ENCODE peak calls at places on chromosomes 1 and 21, in seven cellular contexts. M is GM06990; Y is activated naive CD4-positive, alpha-beta T cell; J is naive thymus-derived CD4-positive, alpha-beta T cell; A is neural crest cell; O is kidney tubule cell; G is left colon. V is an unnamed sample.

GRCh38 chr1:3230553-3230952 is 161.6 kb downstream of the PRDM16 start:
- DNase-seq in G (no peak), Y (no peak), M (no peak), J (no peak), A (no peak), O (no peak), V (no peak)

GRCh38 chr1:70874826-70875225 is 172.8 kb downstream of the PTGER3 start:
- DNase-seq in G (no peak), Y (no peak), O (no peak), M (no peak), A (no peak), J (no peak), V (peak)

GRCh38 chr1:197683895-197684553 is 91.3 kb downstream of the DENND1B start:
- DNase-seq in Y (no peak), G (no peak), M (no peak), J (no peak), A (no peak), O (peak), V (peak)

GRCh38 chr21:32155226-32155625 is 123.6 kb downstream of the MIS18A start:
- DNase-seq in M (no peak), O (no peak), Y (no peak), G (no peak), J (no peak), A (no peak), V (no peak)

GRCh38 chr21:36504067-36505058 is 24.4 kb upstream of the CLDN14 start:
- DNase-seq in M (no peak), G (no peak), A (peak), Y (no peak), O (peak), J (peak), V (peak)

GRCh38 chr1:90204780-90205179 is 209.9 kb downstream of the ZNF326 start:
- DNase-seq in A (no peak), G (no peak), M (no peak), O (no peak), J (no peak), Y (no peak), V (no peak)

GRCh38 chr1:167819849-167820683 is 93.9 kb downstream of the ADCY10 start:
- DNase-seq in M (peak), O (peak), A (peak), J (no peak), G (peak), Y (no peak), V (peak)

GRCh38 chr1:93518516-93518915 is 70.6 kb downstream of the FNBP1L start:
- DNase-seq in M (no peak), J (no peak), G (no peak), Y (no peak), O (no peak), A (no peak), V (no peak)

GRCh38 chr1:39632491-39633417 is 6.7 kb downstream of the HEYL start:
- DNase-seq in M (no peak), J (no peak), O (no peak), A (peak), Y (no peak), G (no peak), V (peak)

GRCh38 chr1:164602480-164603093 is 43.6 kb downstream of the PBX1 start:
- DNase-seq in M (no peak), G (peak), O (peak), Y (no peak), J (no peak), A (no peak), V (peak)

GRCh38 chr1:66396212-66396890 is 137.6 kb upstream of the SGIP1 start:
- DNase-seq in J (no peak), Y (no peak), M (peak), G (no peak), O (peak), A (no peak), V (no peak)

GRCh38 chr21:42568834-42569731 is 55.4 kb downstream of the SLC37A1 start:
- DNase-seq in J (no peak), G (peak), Y (no peak), M (no peak), A (no peak), O (no peak), V (no peak)

GRCh38 chr1:98981917-98982513 is 22.6 kb downstream of the PLPPR5 start:
- DNase-seq in M (no peak), A (no peak), J (no peak), Y (no peak), O (peak), G (no peak), V (peak)